ENCODE peak calls at places on chromosomes 7 and 10, in four cellular contexts. One of them, this sample, is unnamed.

GRCh38 chr10:46294641-46295230 is 7.9 kb downstream of the ANTXRL start:
- DNase-seq in IMR-90: no peak
- DNase-seq in H9: peak
- DNase-seq in mesendoderm: no peak
- DNase-seq in this sample: no peak

GRCh38 chr7:29035044-29035740 is 77.1 kb upstream of the TRIL start:
- DNase-seq in H9: no peak
- DNase-seq in mesendoderm: peak
- DNase-seq in IMR-90: peak
- DNase-seq in this sample: no peak

GRCh38 chr10:28171468-28172235 is 131.2 kb downstream of the MPP7 start:
- DNase-seq in mesendoderm: peak
- DNase-seq in H9: no peak
- DNase-seq in IMR-90: peak
- DNase-seq in this sample: no peak

GRCh38 chr7:27179030-27179429 is 4.9 kb upstream of the HOXA10 start:
- DNase-seq in IMR-90: no peak
- DNase-seq in H9: peak
- DNase-seq in mesendoderm: no peak
- DNase-seq in this sample: no peak

GRCh38 chr7:44292876-44293560 is 32.4 kb downstream of the CAMK2B start:
- DNase-seq in H9: no peak
- DNase-seq in mesendoderm: no peak
- DNase-seq in IMR-90: no peak
- DNase-seq in this sample: peak

GRCh38 chr7:66213637-66214036 is 8.5 kb downstream of the TPST1 start:
- DNase-seq in IMR-90: peak
- DNase-seq in H9: no peak
- DNase-seq in mesendoderm: no peak
- DNase-seq in this sample: no peak

GRCh38 chr10:122279725-122280141 is 8.6 kb downstream of the BTBD16 start:
- DNase-seq in IMR-90: peak
- DNase-seq in H9: peak
- DNase-seq in mesendoderm: peak
- DNase-seq in this sample: peak

GRCh38 chr7:139727151-139727705 is 50.6 kb downstream of the HIPK2 start:
- DNase-seq in IMR-90: peak
- DNase-seq in mesendoderm: no peak
- DNase-seq in H9: no peak
- DNase-seq in this sample: no peak

GRCh38 chr10:129768437-129769355 is 195.4 kb downstream of the EBF3 start:
- DNase-seq in H9: peak
- DNase-seq in IMR-90: no peak
- DNase-seq in mesendoderm: peak
- DNase-seq in this sample: peak

GRCh38 chr7:136018104-136018503 is 40.9 kb upstream of the MTPN start:
- DNase-seq in mesendoderm: no peak
- DNase-seq in IMR-90: peak
- DNase-seq in H9: no peak
- DNase-seq in this sample: no peak

GRCh38 chr7:30434140-30434799 is 44.3 kb downstream of the NOD1 start:
- DNase-seq in mesendoderm: no peak
- DNase-seq in H9: no peak
- DNase-seq in IMR-90: no peak
- DNase-seq in this sample: no peak

GRCh38 chr10:77328272-77328816 is 309.3 kb downstream of the KCNMA1 start:
- DNase-seq in IMR-90: peak
- DNase-seq in mesendoderm: peak
- DNase-seq in H9: peak
- DNase-seq in this sample: no peak

GRCh38 chr10:7400068-7400824 is 10.6 kb downstream of the SFMBT2 start:
- DNase-seq in IMR-90: no peak
- DNase-seq in H9: no peak
- DNase-seq in mesendoderm: peak
- DNase-seq in this sample: no peak

GRCh38 chr10:74418285-74418872 is 267.4 kb downstream of the ADK start:
- DNase-seq in mesendoderm: peak
- DNase-seq in IMR-90: no peak
- DNase-seq in H9: no peak
- DNase-seq in this sample: no peak

GRCh38 chr7:74023037-74023436 is 4.9 kb upstream of the ELN start:
- DNase-seq in mesendoderm: peak
- DNase-seq in IMR-90: peak
- DNase-seq in H9: peak
- DNase-seq in this sample: no peak

GRCh38 chr7:45973725-45974532 is 52.9 kb upstream of the IGFBP3 start:
- DNase-seq in mesendoderm: no peak
- DNase-seq in H9: no peak
- DNase-seq in IMR-90: peak
- DNase-seq in this sample: no peak

GRCh38 chr10:15879058-15879457 is 18.8 kb upstream of the MINDY3 start:
- DNase-seq in IMR-90: peak
- DNase-seq in mesendoderm: peak
- DNase-seq in H9: no peak
- DNase-seq in this sample: no peak

GRCh38 chr10:103982639-103983038 is 15.7 kb downstream of the SLK start:
- DNase-seq in IMR-90: no peak
- DNase-seq in H9: peak
- DNase-seq in mesendoderm: peak
- DNase-seq in this sample: no peak

GRCh38 chr10:102434251-102434913 is 2.0 kb upstream of the CUEDC2 start:
- DNase-seq in mesendoderm: peak
- DNase-seq in IMR-90: peak
- DNase-seq in H9: no peak
- DNase-seq in this sample: no peak

GRCh38 chr7:112439476-112439875 is 10.8 kb upstream of the IFRD1 start:
- DNase-seq in H9: no peak
- DNase-seq in IMR-90: no peak
- DNase-seq in mesendoderm: no peak
- DNase-seq in this sample: no peak

GRCh38 chr7:155739538-155740140 is 72.6 kb downstream of the SHH start:
- DNase-seq in IMR-90: no peak
- DNase-seq in H9: no peak
- DNase-seq in mesendoderm: no peak
- DNase-seq in this sample: no peak

GRCh38 chr7:122869260-122869659 is 17.0 kb downstream of the CADPS2 start:
- DNase-seq in mesendoderm: no peak
- DNase-seq in H9: no peak
- DNase-seq in IMR-90: no peak
- DNase-seq in this sample: no peak

GRCh38 chr10:80535671-80536360 is 1.9 kb upstream of the SH2D4B start:
- DNase-seq in mesendoderm: no peak
- DNase-seq in IMR-90: no peak
- DNase-seq in H9: peak
- DNase-seq in this sample: peak

GRCh38 chr7:113456533-113456932 is 338.2 kb upstream of the SMIM30 start:
- DNase-seq in IMR-90: no peak
- DNase-seq in mesendoderm: no peak
- DNase-seq in H9: no peak
- DNase-seq in this sample: no peak

GRCh38 chr7:69927461-69927860 is 329.2 kb downstream of the AUTS2 start:
- DNase-seq in H9: no peak
- DNase-seq in mesendoderm: no peak
- DNase-seq in IMR-90: no peak
- DNase-seq in this sample: no peak

DNA sequence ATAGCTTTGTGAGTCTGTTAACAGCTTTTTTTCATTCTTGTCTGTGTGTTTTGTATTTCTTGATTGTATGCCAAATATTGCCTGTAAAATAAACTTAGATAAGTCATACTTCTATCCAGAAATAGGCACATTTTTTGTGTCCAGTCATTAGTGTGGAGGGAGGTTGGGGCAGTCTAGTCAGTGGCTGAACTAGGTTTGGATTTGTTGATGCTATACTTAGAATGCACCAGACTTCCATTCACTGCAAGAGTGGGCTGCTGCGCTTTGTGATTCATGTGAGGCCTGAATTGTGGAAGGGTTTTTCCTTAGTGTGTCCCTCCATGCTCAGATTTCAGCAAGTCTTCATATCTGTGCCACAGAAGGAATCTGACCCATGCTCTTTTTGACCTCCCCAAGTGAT is 50.0 kb downstream of the TRUB1 start:
- DNase-seq in mesendoderm: no peak
- DNase-seq in IMR-90: peak
- DNase-seq in H9: no peak
- DNase-seq in this sample: no peak
- H3K56ac ChIP-seq in mesendoderm: no peak
- H3K56ac ChIP-seq in IMR-90: no peak
- H3K56ac ChIP-seq in H9: no peak
- H3K56ac ChIP-seq in this sample: no peak

GRCh38 chr10:110983466-110983865 is 64.1 kb downstream of the SHOC2 start:
- DNase-seq in mesendoderm: no peak
- DNase-seq in H9: no peak
- DNase-seq in IMR-90: no peak
- DNase-seq in this sample: no peak
- H3K56ac ChIP-seq in mesendoderm: no peak
- H3K56ac ChIP-seq in H9: no peak
- H3K56ac ChIP-seq in IMR-90: no peak
- H3K56ac ChIP-seq in this sample: no peak

DNA sequence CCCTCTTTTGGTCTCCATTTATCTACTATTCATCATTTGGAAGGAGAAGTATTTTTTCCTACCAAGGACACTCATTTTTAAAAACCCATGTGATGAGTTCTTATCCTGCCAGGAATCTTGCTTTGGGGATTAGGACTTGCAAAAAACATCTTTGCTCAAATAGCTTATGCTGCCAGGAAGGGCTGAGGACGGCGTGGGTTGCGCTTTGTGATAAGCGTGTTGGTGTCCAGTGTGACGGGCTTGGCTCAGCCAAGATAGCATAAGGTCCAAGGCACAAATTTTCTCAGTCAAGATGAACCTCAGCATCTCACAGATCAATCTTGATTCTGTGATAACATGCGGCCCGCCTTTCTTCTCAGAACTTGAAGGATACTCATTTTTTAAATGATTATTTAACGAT is 205.8 kb downstream of the CCDC3 start:
- DNase-seq in H9: no peak
- DNase-seq in mesendoderm: no peak
- DNase-seq in IMR-90: no peak
- DNase-seq in this sample: no peak
- H3K56ac ChIP-seq in H9: no peak
- H3K56ac ChIP-seq in mesendoderm: no peak
- H3K56ac ChIP-seq in IMR-90: no peak
- H3K56ac ChIP-seq in this sample: no peak

DNA sequence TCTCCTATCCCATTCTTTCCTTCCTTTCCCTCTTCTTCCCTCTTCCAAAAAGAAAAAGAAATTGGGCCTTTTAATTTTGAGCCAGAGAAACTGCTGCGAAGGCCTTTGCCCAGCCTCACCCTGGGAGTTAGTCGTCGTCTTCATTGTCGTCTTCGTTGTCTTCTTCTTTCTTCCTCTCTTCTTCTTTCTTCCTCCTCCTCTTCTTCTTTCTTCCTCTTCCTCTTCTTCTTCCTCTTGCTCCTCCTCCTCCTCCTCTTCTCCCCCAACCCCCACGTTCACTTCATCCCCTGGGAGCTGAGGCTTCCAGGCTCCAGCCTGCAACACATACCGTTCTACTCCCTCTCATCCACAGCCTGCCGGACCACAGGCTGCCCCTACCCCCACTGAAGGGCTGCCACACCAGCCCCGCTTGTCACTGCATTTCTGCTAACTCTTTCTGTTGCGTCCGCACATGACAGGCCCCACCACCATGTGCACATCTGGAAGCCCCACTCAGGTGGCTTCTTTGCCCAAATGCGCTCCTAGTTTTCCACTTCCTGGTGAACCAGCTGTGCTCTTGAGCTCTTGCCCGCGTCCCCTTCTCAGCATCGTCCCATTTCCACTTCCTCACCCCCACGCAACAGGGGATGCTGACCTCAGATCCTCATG is 95.0 kb upstream of the SH2B2 start:
- DNase-seq in H9: no peak
- DNase-seq in IMR-90: no peak
- DNase-seq in mesendoderm: no peak
- DNase-seq in this sample: no peak
- H3K56ac ChIP-seq in H9: no peak
- H3K56ac ChIP-seq in IMR-90: no peak
- H3K56ac ChIP-seq in mesendoderm: no peak
- H3K56ac ChIP-seq in this sample: no peak

This sample was measured in H1.